ENCODE peak calls at places on chromosomes 4 and X, in four cellular contexts. G is cardiac muscle cell, W is kidney, P is testis. Q is an unnamed sample.

GRCh38 chr4:57233391-57233790 is 123.2 kb upstream of the IGFBP7 start:
- DNase-seq in W (no peak), G (peak; percentile 45), P (no peak), Q (no peak)

GRCh38 chr4:83269256-83269655 is 15.3 kb downstream of the COQ2 start:
- DNase-seq in W (no peak), P (no peak), G (peak; percentile 52), Q (no peak)

GRCh38 chr4:25814323-25814722 is 48.5 kb downstream of the SEL1L3 start:
- DNase-seq in P (peak; percentile 57), G (peak; percentile 70), W (no peak), Q (no peak)

GRCh38 chr4:86414686-86415085 is 54.8 kb upstream of the MAPK10 start:
- DNase-seq in G (no peak), W (no peak), P (no peak), Q (no peak)

GRCh38 chrX:78708830-78709229 is 38.7 kb upstream of the LPAR4 start:
- DNase-seq in P (no peak), G (no peak), W (no peak), Q (no peak)

GRCh38 chr4:105186701-105187158 is 40.1 kb downstream of the TET2 start:
- DNase-seq in W (no peak), P (no peak), G (peak; percentile 63), Q (no peak)

GRCh38 chrX:13506574-13506973 is 62.8 kb upstream of the EGFL6 start:
- DNase-seq in W (no peak), P (peak; percentile 22), G (peak; percentile 68), Q (no peak)

GRCh38 chr4:146522862-146523205 is 1.1 kb upstream of the SLC10A7 start:
- DNase-seq in W (no peak), G (peak; percentile 7), P (no peak), Q (no peak)

GRCh38 chrX:33336783-33337182 is 125.4 kb upstream of the DMD start:
- DNase-seq in G (peak; percentile 27), W (no peak), P (peak; percentile 35), Q (no peak)

GRCh38 chr4:154622598-154622997 is 10.1 kb upstream of the FGG start:
- DNase-seq in G (peak; percentile 55), W (no peak), P (no peak), Q (no peak)

GRCh38 chrX:120562569-120562926 is 1.8 kb upstream of the CUL4B start:
- DNase-seq in P (no peak), W (no peak), G (no peak), Q (no peak)

GRCh38 chr4:81622028-81622427 is 150.3 kb upstream of the RASGEF1B start:
- DNase-seq in W (no peak), P (no peak), G (no peak), Q (no peak)

GRCh38 chrX:155237719-155238118 is 21.5 kb downstream of the VBP1 start:
- DNase-seq in W (no peak), P (no peak), G (no peak), Q (no peak)

GRCh38 chrX:150372280-150372679 is 9.2 kb downstream of the MAMLD1 start:
- DNase-seq in P (no peak), W (no peak), G (no peak), Q (no peak)

GRCh38 chr4:26296021-26296420 is 24.8 kb upstream of the RBPJ start:
- DNase-seq in P (no peak), G (no peak), W (no peak), Q (no peak)

GRCh38 chr4:16377887-16378286 is 151.6 kb upstream of the TAPT1 start:
- DNase-seq in P (no peak), G (no peak), W (no peak), Q (no peak)

GRCh38 chr4:168631241-168632151 is 134.6 kb downstream of the PALLD start:
- DNase-seq in G (peak; percentile 77), W (peak; percentile 89), P (peak; percentile 59), Q (no peak)

DNA sequence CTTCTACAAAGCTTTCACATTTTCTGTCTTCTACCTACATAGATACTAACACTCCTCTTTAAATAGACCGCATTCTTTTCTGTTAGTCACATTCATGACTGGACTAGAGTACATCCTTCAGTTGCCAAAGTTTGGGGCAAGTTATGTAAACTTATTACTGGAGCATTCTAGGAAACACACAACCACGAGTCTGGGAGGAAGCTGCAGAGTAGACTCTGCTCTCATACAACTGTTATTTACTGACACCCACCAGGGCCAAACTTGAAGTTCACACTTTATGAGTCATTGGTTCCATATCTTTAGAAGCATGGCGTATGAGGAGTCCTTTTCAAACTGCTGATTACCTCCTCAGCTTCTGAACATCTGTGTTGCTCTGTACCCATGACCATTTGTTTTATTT is 87.0 kb downstream of the RNF150 start:
- DNase-seq in G (peak; percentile 85), W (no peak), P (no peak), Q (no peak)
- H3K27ac ChIP-seq in G (peak overlapping the region; percentile 75), W (no peak overlapping the region), P (no peak overlapping the region), Q (no peak overlapping the region)

GRCh38 chr4:147760176-147760575 is 28.3 kb downstream of the ARHGAP10 start:
- DNase-seq in P (no peak), W (no peak), G (no peak), Q (no peak)
- H3K27ac ChIP-seq in P (no peak overlapping the region), W (no peak overlapping the region), G (no peak overlapping the region), Q (no peak overlapping the region)

DNA sequence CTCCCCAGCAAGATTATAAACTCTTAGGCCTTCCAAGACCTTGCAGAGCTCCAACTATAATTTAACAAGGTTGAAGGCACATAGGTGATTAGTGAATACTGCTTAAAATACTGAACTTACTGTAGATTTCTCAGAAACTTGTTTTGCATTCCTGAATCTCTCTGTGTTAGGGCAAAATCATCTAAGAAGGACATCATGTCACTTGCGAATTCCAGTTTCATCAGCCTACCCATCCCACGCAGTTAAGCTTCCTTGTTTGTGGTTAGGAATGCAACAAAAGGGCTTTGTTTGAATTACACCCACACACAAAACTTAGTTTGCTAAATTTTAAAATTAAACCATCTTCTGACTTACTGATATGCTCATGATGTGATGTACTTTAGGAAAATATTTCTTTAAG is 174.0 kb downstream of the SOWAHB start:
- DNase-seq in P (peak; percentile 46), G (peak; percentile 96), W (no peak), Q (no peak)
- H3K27ac ChIP-seq in P (no peak overlapping the region), G (no peak overlapping the region), W (no peak overlapping the region), Q (no peak overlapping the region)

DNA sequence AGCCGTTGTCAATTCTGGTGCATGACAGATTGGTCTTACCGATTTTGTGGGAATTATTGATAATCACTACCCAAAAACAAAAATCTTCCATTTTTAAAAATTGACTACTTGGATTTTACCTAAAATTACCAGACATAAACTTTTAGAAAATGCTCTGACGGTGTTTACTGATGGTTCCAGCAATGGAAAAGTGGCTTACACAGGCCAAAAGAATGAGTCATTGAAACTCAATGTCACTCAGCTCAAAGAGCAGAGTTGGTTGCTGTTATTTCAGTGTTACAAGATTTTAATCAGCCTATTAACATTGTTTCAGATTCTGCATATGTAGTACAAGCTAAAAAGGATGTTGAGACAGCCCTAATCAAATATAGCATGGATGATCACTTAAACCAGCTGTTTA is 23.0 kb upstream of the UGT2B17 start:
- DNase-seq in W (no peak), G (no peak), P (no peak), Q (no peak)
- H3K27ac ChIP-seq in W (no peak overlapping the region), G (no peak overlapping the region), P (no peak overlapping the region), Q (no peak overlapping the region)

DNA sequence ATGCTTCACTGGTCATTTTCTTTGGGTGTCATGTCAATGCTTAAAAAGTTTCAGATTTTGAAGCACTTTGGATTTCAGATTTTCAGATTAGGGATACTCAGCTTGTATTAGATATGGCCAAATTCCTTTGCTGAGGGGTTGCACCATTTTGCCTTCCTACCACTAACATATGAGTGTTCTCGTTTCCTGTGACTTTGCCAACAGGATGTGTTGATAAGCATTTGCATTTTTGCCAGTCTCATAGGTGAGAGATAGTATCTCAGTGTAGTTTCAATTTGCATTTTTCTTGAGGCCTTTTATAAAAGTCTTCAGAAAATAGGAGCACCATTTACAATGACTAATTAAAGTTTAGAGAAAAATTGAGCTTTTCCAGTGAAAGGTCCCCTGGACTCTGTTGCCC is 71.6 kb upstream of the CLCN4 start:
- DNase-seq in W (no peak), P (no peak), G (no peak), Q (no peak)
- H3K27ac ChIP-seq in W (no peak overlapping the region), P (no peak overlapping the region), G (no peak overlapping the region), Q (no peak overlapping the region)

Q was measured in caudate nucleus.